ENCODE peak calls at places on chromosomes 4 and X, in seven cellular contexts. X is adrenal gland, I is prostate gland, T is Peyer's patch, J is body of pancreas, K is heart left ventricle, R is tibial nerve. N is an unnamed sample. For H3K27me3, the result is how much of the 10 kb centered on the place peaks cover.

GRCh38 chrX:110442631-110443030 is 84.0 kb downstream of the RTL9 start:
- DNase-seq in X (no peak), I (no peak), T (no peak), J (peak), K (no peak), R (no peak), N (no peak)

GRCh38 chrX:12919051-12919450 is 12.6 kb downstream of the TLR8 start:
- DNase-seq in X (no peak), I (no peak), T (no peak), J (no peak), K (no peak), R (no peak), N (no peak)

GRCh38 chr4:87559090-87559837 is 30.1 kb upstream of the SPARCL1 start:
- DNase-seq in X (no peak), I (no peak), T (no peak), J (no peak), K (no peak), R (no peak), N (no peak)

GRCh38 chr4:140094701-140095420 is 59.1 kb downstream of the MAML3 start:
- DNase-seq in X (peak), I (peak), T (peak), J (peak), K (peak), R (peak), N (peak)

GRCh38 chr4:8307126-8307525 is 37.6 kb downstream of the HTRA3 start:
- DNase-seq in X (no peak), I (no peak), T (peak), J (peak), K (peak), R (no peak), N (peak)

GRCh38 chr4:3318561-3319021 is 25.8 kb downstream of the RGS12 start:
- DNase-seq in X (peak), I (no peak), T (peak), J (peak), K (no peak), R (no peak), N (peak)

GRCh38 chr4:145083891-145084640 is 13.9 kb downstream of the ANAPC10 start:
- DNase-seq in X (no peak), I (no peak), T (no peak), J (no peak), K (no peak), R (no peak), N (no peak)

GRCh38 chrX:51743179-51743957 is at the start of gene GSPT2:
- DNase-seq in X (peak), I (peak), T (peak), J (peak), K (peak), R (peak), N (peak)

GRCh38 chr4:94931626-94932025 is 173.9 kb downstream of the BMPR1B start:
- DNase-seq in X (no peak), I (no peak), T (no peak), J (no peak), K (no peak), R (no peak), N (no peak)
- H3K27me3 ChIP-seq in X (under half), I (under half), T (under half), J (under half), K (under half), R (under half), N (under half)

GRCh38 chr4:23225024-23225423 is 532.3 kb downstream of the GBA3 start:
- DNase-seq in X (no peak), I (no peak), T (no peak), J (no peak), K (no peak), R (no peak), N (no peak)
- TF ChIP-seq POLR2A in X (no peak), I (no peak), T (no peak), J (no peak), K (no peak), R (no peak), N (no peak)

GRCh38 chr4:168164915-168165548 is 72.7 kb downstream of the ANXA10 start:
- DNase-seq in X (no peak), I (no peak), T (no peak), J (no peak), K (no peak), R (no peak), N (no peak)
- TF ChIP-seq CTCF in X (no peak), I (no peak), T (no peak), J (no peak), K (no peak), R (no peak), N (peak)

GRCh38 chrX:632391-633042 is 1.9 kb downstream of the SHOX start:
- DNase-seq in X (no peak), I (no peak), T (no peak), J (no peak), K (no peak), R (no peak), N (no peak)

GRCh38 chrX:634306-634958 is 3.8 kb downstream of the SHOX start:
- DNase-seq in X (no peak), I (no peak), T (no peak), J (no peak), K (no peak), R (no peak), N (peak)

GRCh38 chrX:635428-636192 is 5.0 kb downstream of the SHOX start:
- DNase-seq in X (no peak), I (no peak), T (no peak), J (no peak), K (no peak), R (no peak), N (no peak)

GRCh38 chrX:633043-633654 is 2.6 kb downstream of the SHOX start:
- DNase-seq in X (no peak), I (no peak), T (no peak), J (no peak), K (no peak), R (no peak), N (peak)

GRCh38 chrX:633655-634305 is 3.2 kb downstream of the SHOX start:
- DNase-seq in X (no peak), I (no peak), T (no peak), J (no peak), K (no peak), R (no peak), N (no peak)
- H3K27me3 ChIP-seq in X (half or more), I (under half), T (half or more), J (under half), K (half or more), R (under half), N (under half)

DNA sequence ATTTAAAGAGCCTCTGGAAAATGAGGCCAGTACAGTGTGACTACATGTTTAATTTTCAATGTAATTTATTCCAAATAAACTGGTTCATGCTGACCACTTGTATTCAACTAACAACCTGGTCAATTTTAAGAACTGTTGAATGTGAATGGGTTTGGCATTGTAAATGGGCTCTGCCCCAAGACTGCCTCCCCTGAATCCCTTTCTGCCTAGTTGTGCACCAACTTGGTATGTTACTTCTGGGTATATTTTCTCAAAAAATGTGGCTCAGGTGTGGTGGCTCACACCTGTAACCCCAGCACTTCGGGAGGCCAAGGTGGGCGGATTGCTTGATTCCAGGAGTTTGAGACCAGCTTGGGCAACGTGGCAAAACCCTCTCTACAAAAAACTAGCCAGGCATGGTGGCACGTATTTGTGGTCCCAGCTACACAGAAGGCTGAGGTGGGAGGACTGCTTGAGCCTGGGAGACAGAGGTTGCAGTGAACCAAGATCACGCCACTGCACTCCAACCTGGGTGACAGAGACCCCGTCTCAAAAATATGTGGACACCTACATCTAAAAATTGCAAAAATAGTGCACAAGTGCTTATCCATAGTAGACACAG is 7.2 kb downstream of the RPL9 start:
- DNase-seq in X (no peak), I (no peak), T (no peak), J (no peak), K (no peak), R (no peak), N (no peak)
- TF ChIP-seq POLR2A in X (no peak), I (no peak), T (no peak), J (no peak), K (no peak), R (no peak), N (no peak)

DNA sequence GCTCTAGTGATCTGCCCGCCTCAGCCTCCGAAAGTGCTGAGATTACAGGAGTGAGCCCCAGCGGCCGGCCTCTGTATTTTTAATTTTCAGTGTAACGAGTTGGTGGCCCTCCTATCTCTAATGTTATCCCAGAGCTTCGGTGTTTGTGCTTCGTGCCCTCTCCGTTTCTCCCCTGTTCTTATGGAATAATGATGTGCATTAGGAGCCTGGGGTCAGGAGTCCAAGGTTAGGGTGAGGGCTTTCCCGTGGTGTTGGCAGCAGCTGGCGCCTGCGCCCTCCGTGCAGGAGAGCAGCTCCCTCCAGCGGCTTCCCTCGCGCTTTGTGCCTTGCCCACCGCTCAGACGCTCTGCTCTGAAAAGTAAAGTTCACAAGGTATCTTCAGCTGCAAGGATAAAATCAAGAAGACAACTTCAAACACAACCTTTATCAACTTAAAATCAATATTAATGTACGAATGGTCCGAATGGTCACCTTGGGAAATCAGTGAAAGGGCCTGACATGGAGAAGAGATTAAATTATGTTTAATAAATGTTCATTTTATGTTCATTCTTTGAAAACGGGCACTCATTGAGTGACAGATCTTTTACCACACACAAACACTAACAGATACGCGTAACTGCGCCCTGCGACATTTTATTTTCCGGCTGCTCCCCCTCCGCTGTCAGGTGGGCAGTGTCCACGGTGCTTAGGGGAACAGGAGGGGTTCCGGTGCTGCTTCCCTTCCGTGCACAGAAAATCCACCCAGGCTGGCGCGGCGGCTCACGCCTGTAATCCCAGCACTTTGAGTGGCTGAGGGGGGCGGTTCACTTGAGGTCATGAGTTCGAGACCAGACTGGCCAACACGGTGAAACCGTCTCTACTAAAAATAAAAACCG is 62.4 kb downstream of the TRAPPC11 start:
- DNase-seq in X (peak), I (no peak), T (peak), J (peak), K (peak), R (no peak), N (peak)
- TF ChIP-seq CTCF in X (peak), I (peak), T (no peak), J (peak), K (peak), R (no peak), N (peak)

GRCh38 chrX:119999087-119999634 is 55.6 kb upstream of the NKAP start:
- DNase-seq in X (no peak), I (no peak), T (no peak), J (no peak), K (no peak), R (no peak), N (no peak)

GRCh38 chrX:120000490-120001246 is 57.1 kb upstream of the NKAP start:
- DNase-seq in X (no peak), I (no peak), T (no peak), J (no peak), K (no peak), R (no peak), N (no peak)

GRCh38 chrX:119997570-119997969 is 54.0 kb upstream of the NKAP start:
- DNase-seq in X (no peak), I (no peak), T (no peak), J (no peak), K (no peak), R (no peak), N (no peak)

GRCh38 chrX:119996069-119996468 is 52.5 kb upstream of the NKAP start:
- DNase-seq in X (no peak), I (no peak), T (no peak), J (no peak), K (no peak), R (no peak), N (no peak)

GRCh38 chrX:119996600-119997524 is 53.3 kb upstream of the NKAP start:
- DNase-seq in X (no peak), I (no peak), T (no peak), J (no peak), K (no peak), R (no peak), N (no peak)
- H3K27me3 ChIP-seq in X (half or more), I (under half), T (under half), J (under half), K (half or more), R (under half), N (under half)

GRCh38 chrX:129955682-129956081 is 26.8 kb upstream of the BCORL1 start:
- DNase-seq in X (no peak), I (no peak), T (no peak), J (no peak), K (no peak), R (no peak), N (no peak)

GRCh38 chrX:129956765-129957164 is 25.7 kb upstream of the BCORL1 start:
- DNase-seq in X (no peak), I (no peak), T (no peak), J (no peak), K (no peak), R (no peak), N (no peak)

GRCh38 chrX:129958814-129959492 is 23.5 kb upstream of the BCORL1 start:
- DNase-seq in X (no peak), I (no peak), T (no peak), J (no peak), K (no peak), R (no peak), N (no peak)

GRCh38 chrX:129956145-129956544 is 26.3 kb upstream of the BCORL1 start:
- DNase-seq in X (no peak), I (no peak), T (no peak), J (no peak), K (no peak), R (no peak), N (no peak)

GRCh38 chrX:129957241-129958099 is 25.0 kb upstream of the BCORL1 start:
- DNase-seq in X (peak), I (no peak), T (peak), J (peak), K (peak), R (no peak), N (peak)
- TF ChIP-seq POLR2A in X (no peak), I (no peak), T (no peak), J (peak), K (no peak), R (no peak), N (peak)

GRCh38 chr4:48554606-48555005 is 64.6 kb downstream of the ZAR1 start:
- DNase-seq in X (no peak), I (no peak), T (no peak), J (no peak), K (no peak), R (no peak), N (no peak)

GRCh38 chr4:48553720-48554119 is 63.7 kb downstream of the ZAR1 start:
- DNase-seq in X (no peak), I (no peak), T (no peak), J (no peak), K (no peak), R (no peak), N (no peak)

GRCh38 chr4:48558026-48558425 is 68.0 kb downstream of the ZAR1 start:
- DNase-seq in X (no peak), I (no peak), T (no peak), J (no peak), K (no peak), R (no peak), N (no peak)

GRCh38 chr4:48556268-48556667 is 66.2 kb downstream of the ZAR1 start:
- DNase-seq in X (no peak), I (no peak), T (no peak), J (no peak), K (no peak), R (no peak), N (no peak)

DNA sequence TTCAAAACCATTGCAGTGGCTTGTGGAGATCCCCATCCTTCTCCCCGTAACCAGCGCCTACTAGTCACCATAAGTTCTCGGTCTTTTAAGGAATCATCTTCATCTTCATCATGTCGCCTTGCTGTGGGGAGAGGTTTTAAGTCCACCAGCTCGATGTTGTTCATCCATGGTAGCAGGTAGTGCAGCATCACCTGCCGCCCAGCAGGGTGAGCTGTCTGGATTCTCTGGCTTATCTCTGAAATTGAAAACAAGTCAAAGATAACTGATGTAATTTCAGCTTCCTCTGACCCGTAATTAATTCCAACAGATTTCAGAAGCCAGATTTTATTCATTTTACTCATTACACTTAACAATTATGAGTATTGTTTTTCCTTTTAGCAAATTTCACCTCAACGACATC is 67.4 kb downstream of the ZAR1 start:
- DNase-seq in X (no peak), I (no peak), T (no peak), J (no peak), K (no peak), R (no peak), N (no peak)
- TF ChIP-seq CTCF in X (no peak), I (no peak), T (no peak), J (no peak), K (no peak), R (no peak), N (no peak)

GRCh38 chr4:41216294-41217019 is 2.1 kb upstream of the APBB2 start:
- DNase-seq in X (peak), I (peak), T (peak), J (peak), K (peak), R (no peak), N (peak)
- H3K27me3 ChIP-seq in X (under half), I (under half), T (under half), J (under half), K (under half), R (under half), N (under half)

N was measured in right lobe of liver.